ENCODE peak calls at places on chromosomes 16 and 17, in six cellular contexts. E is anterior cingulate cortex; W is cardiac fibroblast; N is head of caudate nucleus; Y is HCT116; Z is CD4-positive, alpha-beta T cell. G is an unnamed sample.

GRCh38 chr17:72580321-72581127 is 459.7 kb downstream of the SOX9 start:
- DNase-seq in E (no peak), W (no peak), N (peak; percentile 62), Y (no peak), Z (no peak), G (no peak)

GRCh38 chr17:54754560-54754959 is 146.1 kb upstream of the TOM1L1 start:
- DNase-seq in E (no peak), W (no peak), N (no peak), Y (peak; percentile 6), Z (no peak), G (no peak)

GRCh38 chr17:73637866-73638265 is 6.4 kb downstream of the SDK2 start:
- DNase-seq in E (no peak), W (no peak), N (no peak), Y (no peak), Z (no peak), G (no peak)

GRCh38 chr17:1060991-1061390 is 64.1 kb downstream of the TIMM22 start:
- DNase-seq in E (no peak), W (peak; percentile 99), N (no peak), Y (peak; percentile 93), Z (no peak), G (no peak)

GRCh38 chr17:296382-296781 is 56.2 kb downstream of the RPH3AL start:
- DNase-seq in E (no peak), W (no peak), N (no peak), Y (no peak), Z (no peak), G (no peak)

GRCh38 chr16:84982434-84982833 is 28.9 kb downstream of the ZDHHC7 start:
- DNase-seq in E (no peak), W (no peak), N (no peak), Y (no peak), Z (no peak), G (peak; percentile 21)

GRCh38 chr17:29569245-29569950 is 897 bp downstream of the TP53I13 start:
- DNase-seq in E (no peak), W (peak; percentile 28), N (no peak), Y (no peak), Z (no peak), G (no peak)

GRCh38 chr16:65698943-65699342 is 577.1 kb upstream of the CDH11 start:
- DNase-seq in E (no peak), W (no peak), N (no peak), Y (no peak), Z (no peak), G (no peak)

GRCh38 chr16:51133691-51134090 is 17.4 kb downstream of the SALL1 start:
- DNase-seq in E (no peak), W (no peak), N (no peak), Y (no peak), Z (no peak), G (no peak)

GRCh38 chr16:70304892-70305448 is 6.0 kb downstream of the DDX19B start:
- DNase-seq in E (no peak), W (no peak), N (no peak), Y (no peak), Z (no peak), G (no peak)

GRCh38 chr17:9200197-9200662 is 178.9 kb downstream of the NTN1 start:
- DNase-seq in E (no peak), W (no peak), N (no peak), Y (no peak), Z (no peak), G (no peak)

GRCh38 chr16:49961087-49961486 is 63.9 kb upstream of the CNEP1R1 start:
- DNase-seq in E (no peak), W (peak; percentile 28), N (no peak), Y (no peak), Z (no peak), G (no peak)

GRCh38 chr16:70778901-70779309 is 22.1 kb downstream of the VAC14 start:
- DNase-seq in E (no peak), W (peak; percentile 92), N (no peak), Y (peak; percentile 81), Z (no peak), G (no peak)

GRCh38 chr17:3043737-3044365 is 19.6 kb downstream of the OR1D5 start:
- DNase-seq in E (no peak), W (peak; percentile 11), N (no peak), Y (no peak), Z (no peak), G (no peak)

GRCh38 chr17:51298508-51299371 is 38.4 kb downstream of the UTP18 start:
- DNase-seq in E (no peak), W (peak; percentile 65), N (no peak), Y (peak; percentile 51), Z (no peak), G (no peak)

GRCh38 chr16:66720766-66721165 is 24.2 kb upstream of the CMTM4 start:
- DNase-seq in E (no peak), W (no peak), N (no peak), Y (no peak), Z (no peak), G (no peak)

GRCh38 chr16:58098207-58099096 is 30.7 kb downstream of the CFAP20 start:
- DNase-seq in E (no peak), W (peak; percentile 30), N (no peak), Y (no peak), Z (no peak), G (no peak)

GRCh38 chr17:14227052-14227451 is 9.6 kb downstream of the CDRT15 start:
- DNase-seq in E (no peak), W (no peak), N (no peak), Y (no peak), Z (no peak), G (no peak)

GRCh38 chr17:6162892-6163291 is 92.7 kb downstream of the WSCD1 start:
- DNase-seq in E (no peak), W (no peak), N (no peak), Y (no peak), Z (no peak), G (no peak)

GRCh38 chr16:87581867-87582220 is 20.5 kb upstream of the JPH3 start:
- DNase-seq in E (no peak), W (peak; percentile 98), N (no peak), Y (peak; percentile 51), Z (no peak), G (no peak)

GRCh38 chr16:88792668-88793587 is 7.9 kb upstream of the PIEZO1 start:
- DNase-seq in E (no peak), W (no peak), N (no peak), Y (no peak), Z (no peak), G (no peak)

GRCh38 chr16:64304376-64304775 is 817.5 kb downstream of the CDH11 start:
- DNase-seq in E (no peak), W (no peak), N (no peak), Y (no peak), Z (no peak), G (no peak)

GRCh38 chr16:30562021-30562420 is 3.8 kb upstream of the ZNF764 start:
- DNase-seq in E (no peak), W (no peak), N (no peak), Y (no peak), Z (no peak), G (no peak)

GRCh38 chr16:8850279-8850885 is 18.4 kb downstream of the CARHSP1 start:
- DNase-seq in E (no peak), W (peak; percentile 96), N (no peak), Y (no peak), Z (no peak), G (no peak)

GRCh38 chr17:1001640-1002411 is 4.9 kb downstream of the TIMM22 start:
- DNase-seq in E (no peak), W (peak; percentile 78), N (no peak), Y (no peak), Z (no peak), G (no peak)

GRCh38 chr16:86462334-86463084 is 47.8 kb upstream of the FOXF1 start:
- DNase-seq in E (no peak), W (no peak), N (no peak), Y (no peak), Z (no peak), G (no peak)

GRCh38 chr17:47119746-47120520 is 69.2 kb downstream of the CDC27 start:
- DNase-seq in E (no peak), W (peak; percentile 59), N (no peak), Y (peak; percentile 46), Z (no peak), G (no peak)

GRCh38 chr16:68539704-68540370 is 746 bp downstream of the ZFP90 start:
- DNase-seq in E (no peak), W (peak; percentile 43), N (peak; percentile 13), Y (no peak), Z (no peak), G (peak; percentile 3)

GRCh38 chr17:42531455-42532354 is 4.3 kb upstream of the NAGLU start:
- DNase-seq in E (no peak), W (peak; percentile 47), N (peak; percentile 71), Y (no peak), Z (peak; percentile 26), G (peak; percentile 32)

GRCh38 chr16:26736084-26736483 is 330.6 kb upstream of the C16orf82 start:
- DNase-seq in E (no peak), W (no peak), N (no peak), Y (no peak), Z (no peak), G (no peak)

GRCh38 chr16:106623-107324 is 28.7 kb downstream of the MPG start:
- DNase-seq in E (no peak), W (peak; percentile 91), N (no peak), Y (peak; percentile 34), Z (peak; percentile 51), G (peak; percentile 47)

GRCh38 chr17:64183815-64184397 is 54.0 kb upstream of the ERN1 start:
- DNase-seq in E (no peak), W (peak; percentile 77), N (no peak), Y (no peak), Z (no peak), G (no peak)

GRCh38 chr16:2786061-2786825 is 1.1 kb downstream of the PRSS33 start:
- DNase-seq in E (no peak), W (no peak), N (no peak), Y (no peak), Z (no peak), G (no peak)

GRCh38 chr17:74569392-74570003 is 2.2 kb upstream of the CD300H start:
- DNase-seq in E (no peak), W (peak; percentile 78), N (no peak), Y (peak; percentile 97), Z (no peak), G (no peak)

GRCh38 chr16:68037820-68038597 is 14.9 kb downstream of the DUS2 start:
- DNase-seq in E (no peak), W (no peak), N (no peak), Y (no peak), Z (no peak), G (no peak)

GRCh38 chr17:34852614-34853013 is 108.6 kb downstream of the CCT6B start:
- DNase-seq in E (no peak), W (no peak), N (no peak), Y (peak; percentile 4), Z (no peak), G (no peak)

GRCh38 chr16:80974649-80975376 is 31.9 kb downstream of the CMC2 start:
- DNase-seq in E (no peak), W (peak; percentile 21), N (no peak), Y (peak; percentile 12), Z (no peak), G (no peak)

G was measured in T-cell.